ENCODE peak calls at places on chromosomes 11 and 22, in ten cellular contexts. U is spleen, G is PC-9, I is breast epithelium, F is prostate gland, D is A549, Y is DND-41, W is body of pancreas, E is SK-N-SH, Z is cardiac muscle cell. S is an unnamed sample.

GRCh38 chr11:3051435-3052108 is 5.7 kb downstream of the CARS1 start:
- DNase-seq in U (peak; percentile 29), G (no peak), I (no peak), F (no peak), D (no peak), Y (no peak), W (no peak), E (no peak), Z (no peak), S (no peak)

GRCh38 chr11:12377106-12377823 is at the start of gene PARVA:
- DNase-seq in U (no peak), G (peak; percentile 66), I (peak; percentile 77), F (peak; percentile 44), D (peak; percentile 78), Y (no peak), W (peak; percentile 79), E (no peak), Z (peak; percentile 93), S (peak; percentile 76)

GRCh38 chr11:64121637-64122410 is 44.1 kb downstream of the MACROD1 start:
- DNase-seq in U (no peak), G (no peak), I (no peak), F (no peak), D (no peak), Y (no peak), W (no peak), E (no peak), Z (peak; percentile 73), S (no peak)

GRCh38 chr22:26748845-26749244 is 91.5 kb downstream of the MIAT start:
- DNase-seq in U (no peak), G (no peak), I (no peak), F (no peak), D (no peak), Y (no peak), W (no peak), E (no peak), Z (no peak), S (no peak)

GRCh38 chr11:122069946-122070345 is 46.1 kb downstream of the BLID start:
- DNase-seq in U (no peak), G (peak; percentile 51), I (no peak), F (no peak), D (peak; percentile 33), Y (peak; percentile 45), W (peak; percentile 72), E (peak; percentile 65), Z (peak; percentile 87), S (peak; percentile 26)

GRCh38 chr11:125148743-125149142 is 15.8 kb upstream of the PKNOX2 start:
- DNase-seq in U (no peak), G (no peak), I (no peak), F (no peak), D (no peak), Y (no peak), W (no peak), E (no peak), Z (no peak), S (no peak)

GRCh38 chr11:119169272-119169719 is 771 bp downstream of the NLRX1 start:
- DNase-seq in U (peak; percentile 85), G (peak; percentile 82), I (no peak), F (peak; percentile 29), D (peak; percentile 58), Y (peak; percentile 35), W (peak; percentile 71), E (no peak), Z (peak; percentile 49), S (peak; percentile 35)

GRCh38 chr11:57322881-57323467 is 1.8 kb downstream of the TNKS1BP1 start:
- DNase-seq in U (no peak), G (no peak), I (no peak), F (no peak), D (no peak), Y (no peak), W (no peak), E (no peak), Z (no peak), S (no peak)

GRCh38 chr11:108241370-108242037 is 18.6 kb downstream of the ATM start:
- DNase-seq in U (no peak), G (no peak), I (no peak), F (no peak), D (no peak), Y (peak; percentile 31), W (no peak), E (no peak), Z (no peak), S (no peak)

GRCh38 chr11:56876621-56877312 is 111.9 kb upstream of the OR5AK2 start:
- DNase-seq in U (no peak), G (no peak), I (no peak), F (no peak), D (peak; percentile 63), Y (no peak), W (no peak), E (no peak), Z (peak; percentile 53), S (no peak)

GRCh38 chr11:110092577-110093406 is at the start of gene ZC3H12C:
- DNase-seq in U (peak; percentile 87), G (peak; percentile 89), I (peak; percentile 76), F (peak; percentile 83), D (peak; percentile 87), Y (no peak), W (peak; percentile 94), E (peak; percentile 90), Z (peak; percentile 93), S (peak; percentile 81)

GRCh38 chr22:41367039-41367679 is 14.6 kb upstream of the TEF start:
- DNase-seq in U (peak; percentile 92), G (peak; percentile 98), I (peak; percentile 92), F (peak; percentile 94), D (peak; percentile 57), Y (no peak), W (peak; percentile 98), E (peak; percentile 91), Z (peak; percentile 99), S (peak; percentile 98)

GRCh38 chr22:38085056-38085455 is 1.1 kb upstream of the SLC16A8 start:
- DNase-seq in U (no peak), G (no peak), I (no peak), F (no peak), D (no peak), Y (no peak), W (no peak), E (no peak), Z (no peak), S (no peak)

GRCh38 chr11:132848336-132848735 is 684.0 kb downstream of the OPCML start:
- DNase-seq in U (no peak), G (no peak), I (no peak), F (no peak), D (no peak), Y (no peak), W (no peak), E (no peak), Z (peak; percentile 67), S (no peak)

GRCh38 chr11:120210651-120211521 is at the start of gene OAF:
- DNase-seq in U (peak; percentile 87), G (peak; percentile 77), I (no peak), F (peak; percentile 50), D (peak; percentile 51), Y (peak; percentile 78), W (peak; percentile 88), E (peak; percentile 90), Z (peak; percentile 92), S (peak; percentile 84)
- H3K27ac ChIP-seq in U (peak within 1 kb of the TSS; percentile 79), G (peak within 1 kb of the TSS; percentile 80), I (peak within 1 kb of the TSS; percentile 81), F (peak within 1 kb of the TSS; percentile 71), D (peak within 1 kb of the TSS; percentile 71), Y (peak within 1 kb of the TSS; percentile 33), W (peak within 1 kb of the TSS; percentile 89), E (no peak within 1 kb of the TSS), Z (no peak within 1 kb of the TSS), S (peak within 1 kb of the TSS; percentile 88)

GRCh38 chr22:48855013-48855412 is 972.7 kb downstream of the BRD1 start:
- DNase-seq in U (no peak), G (no peak), I (no peak), F (no peak), D (no peak), Y (no peak), W (no peak), E (no peak), Z (no peak), S (no peak)

GRCh38 chr22:48857202-48857805 is 970.4 kb downstream of the BRD1 start:
- DNase-seq in U (no peak), G (no peak), I (no peak), F (no peak), D (no peak), Y (no peak), W (no peak), E (no peak), Z (no peak), S (no peak)

GRCh38 chr22:48855593-48856307 is 971.9 kb downstream of the BRD1 start:
- DNase-seq in U (peak; percentile 56), G (no peak), I (no peak), F (no peak), D (no peak), Y (no peak), W (no peak), E (no peak), Z (no peak), S (no peak)

GRCh38 chr22:48858121-48858520 is 969.6 kb downstream of the BRD1 start:
- DNase-seq in U (no peak), G (no peak), I (no peak), F (no peak), D (no peak), Y (no peak), W (no peak), E (no peak), Z (no peak), S (no peak)

DNA sequence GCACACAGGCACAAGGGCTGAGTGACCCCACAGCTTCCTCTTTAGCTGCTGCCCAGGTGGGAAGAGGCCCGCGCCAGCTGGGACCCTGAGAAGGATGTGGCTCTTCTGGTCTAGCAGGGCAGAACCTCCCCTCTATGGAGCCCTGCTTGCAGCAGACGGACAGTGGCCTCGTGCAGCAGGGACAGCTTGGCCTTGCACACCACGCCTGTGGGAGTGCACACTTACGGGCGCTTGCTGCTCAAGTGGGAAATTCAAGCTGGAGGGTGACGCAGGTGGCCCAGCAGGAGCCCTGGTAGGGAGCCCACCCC is 971.4 kb downstream of the BRD1 start:
- DNase-seq in U (no peak), G (no peak), I (no peak), F (no peak), D (no peak), Y (no peak), W (no peak), E (no peak), Z (no peak), S (no peak)
- H3K4me3 ChIP-seq in U (no peak overlapping the region), G (no peak overlapping the region), I (no peak overlapping the region), F (no peak overlapping the region), D (no peak overlapping the region), Y (no peak overlapping the region), W (no peak overlapping the region), E (no peak overlapping the region), Z (no peak overlapping the region), S (no peak overlapping the region)

DNA sequence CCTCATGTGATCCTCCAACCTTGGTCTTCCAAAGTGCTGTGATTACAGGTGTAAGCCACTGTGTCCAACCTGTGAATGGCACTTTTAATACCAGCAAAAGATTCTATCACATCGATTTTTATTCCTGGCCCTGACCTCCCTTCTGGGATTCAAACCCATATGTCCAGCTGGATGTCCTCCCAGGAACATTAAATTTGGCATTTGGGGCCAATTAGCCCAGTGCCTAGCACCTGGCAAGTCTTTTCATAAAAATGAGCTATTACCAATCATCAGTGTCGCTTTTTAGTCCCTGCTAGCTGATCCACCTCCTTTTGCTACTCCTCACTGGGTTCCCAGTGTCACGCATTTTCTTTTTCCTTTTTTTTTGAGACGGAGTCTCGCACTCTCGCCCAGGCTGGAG is 2.6 kb upstream of the NF2 start:
- DNase-seq in U (no peak), G (no peak), I (no peak), F (no peak), D (no peak), Y (no peak), W (no peak), E (no peak), Z (no peak), S (no peak)
- H3K27ac ChIP-seq in U (no peak overlapping the region), G (peak overlapping the region; percentile 57), I (no peak overlapping the region), F (no peak overlapping the region), D (no peak overlapping the region), Y (no peak overlapping the region), W (no peak overlapping the region), E (no peak overlapping the region), Z (no peak overlapping the region), S (no peak overlapping the region)

GRCh38 chr22:46076651-46077339 is 73.5 kb upstream of the PPARA start:
- DNase-seq in U (peak; percentile 74), G (peak; percentile 56), I (peak; percentile 66), F (peak; percentile 44), D (peak; percentile 76), Y (no peak), W (no peak), E (no peak), Z (peak; percentile 65), S (peak; percentile 52)
- H3K4me3 ChIP-seq in U (peak overlapping the region; percentile 76), G (peak overlapping the region; percentile 21), I (peak overlapping the region; percentile 97), F (peak overlapping the region; percentile 78), D (peak overlapping the region; percentile 73), Y (no peak overlapping the region), W (no peak overlapping the region), E (peak overlapping the region; percentile 92), Z (no peak overlapping the region), S (peak overlapping the region; percentile 96)